ENCODE peak calls at places on chromosomes 7 and 10, in four cellular contexts. A is HepG2, D is GM12878, V is K562. H is an unnamed sample.

GRCh38 chr10:113492181-113492580 is 60.7 kb upstream of the HABP2 start:
- DNase-seq in A (no peak), V (no peak), D (no peak), H (no peak)

GRCh38 chr10:70293169-70293813 is 9.5 kb upstream of the NPFFR1 start:
- DNase-seq in V (no peak), A (no peak), D (peak; percentile 71), H (no peak)

GRCh38 chr10:814536-815302 is 116.8 kb downstream of the LARP4B start:
- DNase-seq in A (no peak), V (no peak), D (no peak), H (no peak)

GRCh38 chr10:32976338-32976737 is 18.3 kb upstream of the ITGB1 start:
- DNase-seq in A (no peak), D (no peak), V (no peak), H (no peak)

GRCh38 chr10:6494452-6494839 is 85.6 kb downstream of the PRKCQ start:
- DNase-seq in A (no peak), D (no peak), V (no peak), H (no peak)

GRCh38 chr10:52472406-52473146 is 158.5 kb downstream of the DKK1 start:
- DNase-seq in V (no peak), A (peak; percentile 6), D (no peak), H (peak; percentile 21)

GRCh38 chr7:17109017-17109416 is 189.4 kb upstream of the AHR start:
- DNase-seq in D (no peak), A (no peak), V (no peak), H (peak; percentile 39)

GRCh38 chr7:50704844-50705243 is 77.9 kb downstream of the GRB10 start:
- DNase-seq in D (no peak), V (no peak), A (no peak), H (no peak)

GRCh38 chr10:67969875-67970274 is 85.4 kb downstream of the SIRT1 start:
- DNase-seq in A (no peak), V (no peak), D (no peak), H (no peak)

GRCh38 chr10:32379314-32379949 is 32.5 kb upstream of the EPC1 start:
- DNase-seq in V (peak; percentile 42), D (no peak), A (peak; percentile 43), H (peak; percentile 71)

GRCh38 chr7:41538810-41539724 is 163.8 kb downstream of the INHBA start:
- DNase-seq in A (no peak), V (no peak), D (no peak), H (no peak)

GRCh38 chr10:22351131-22351703 is 5.9 kb downstream of the SPAG6 start:
- DNase-seq in A (no peak), D (no peak), V (no peak), H (no peak)

GRCh38 chr10:36790000-36790399 is 335.4 kb upstream of the ANKRD30A start:
- DNase-seq in V (no peak), D (no peak), A (no peak), H (no peak)

GRCh38 chr10:131870411-131870810 is 30.4 kb upstream of the PPP2R2D start:
- DNase-seq in V (no peak), D (no peak), A (no peak), H (no peak)

GRCh38 chr10:6621536-6621935 is 41.5 kb upstream of the PRKCQ start:
- DNase-seq in V (no peak), D (no peak), A (no peak), H (no peak)

GRCh38 chr10:93954726-93955363 is 38.9 kb upstream of the PLCE1 start:
- DNase-seq in A (no peak), D (no peak), V (no peak), H (no peak)

GRCh38 chr10:110078317-110078716 is 70.5 kb downstream of the ADD3 start:
- DNase-seq in V (no peak), D (no peak), A (no peak), H (no peak)

GRCh38 chr10:91772461-91772860 is 25.8 kb upstream of the TNKS2 start:
- DNase-seq in V (no peak), A (no peak), D (no peak), H (no peak)

GRCh38 chr10:113854757-113855626 is 531 bp downstream of the NHLRC2 start:
- DNase-seq in A (peak; percentile 23), V (peak; percentile 65), D (no peak), H (peak; percentile 63)

GRCh38 chr7:132638000-132638399 is 61.7 kb upstream of the PLXNA4 start:
- DNase-seq in V (no peak), A (no peak), D (no peak), H (no peak)

GRCh38 chr10:61986788-61987187 is 85.3 kb downstream of the ARID5B start:
- DNase-seq in D (no peak), A (no peak), V (no peak), H (no peak)

GRCh38 chr7:149844445-149844844 is 6.3 kb downstream of the ZNF862 start:
- DNase-seq in A (no peak), V (no peak), D (no peak), H (no peak)

GRCh38 chr10:114284346-114285071 is 45.5 kb downstream of the VWA2 start:
- DNase-seq in V (no peak), D (no peak), A (no peak), H (no peak)

GRCh38 chr7:94298943-94299342 is 95.8 kb upstream of the COL1A2 start:
- DNase-seq in A (no peak), V (no peak), D (no peak), H (no peak)

GRCh38 chr10:106997721-106998120 is 166.8 kb downstream of the SORCS1 start:
- DNase-seq in A (no peak), V (peak; percentile 7), D (no peak), H (no peak)

GRCh38 chr7:831596-832291 is 532 bp upstream of the SUN1 start:
- DNase-seq in A (peak; percentile 35), V (peak; percentile 53), D (peak; percentile 64), H (peak; percentile 93)

GRCh38 chr7:75722381-75722780 is 16.4 kb downstream of the HIP1 start:
- DNase-seq in V (no peak), D (no peak), A (no peak), H (no peak)

GRCh38 chr7:3188946-3189345 is 112.1 kb upstream of the SDK1 start:
- DNase-seq in A (no peak), D (no peak), V (no peak), H (no peak)

GRCh38 chr10:93445097-93445960 is 36.8 kb downstream of the MYOF start:
- DNase-seq in V (peak; percentile 11), D (no peak), A (peak; percentile 97), H (peak; percentile 98)

GRCh38 chr10:129470103-129470851 is 3.2 kb downstream of the MGMT start:
- DNase-seq in V (no peak), D (no peak), A (peak; percentile 72), H (no peak)

GRCh38 chr10:107548301-107548700 is 383.8 kb upstream of the SORCS1 start:
- DNase-seq in D (no peak), V (no peak), A (no peak), H (no peak)

GRCh38 chr7:43868681-43869017 is 668 bp downstream of the MRPS24 start:
- DNase-seq in V (no peak), D (no peak), A (no peak), H (peak; percentile 17)
- TF ChIP-seq MYC in V (no peak), D (no peak), A (no peak), H (no peak)

GRCh38 chr7:102288285-102288930 is 1.7 kb downstream of the SH2B2 start:
- DNase-seq in D (no peak), A (no peak), V (no peak), H (no peak)

GRCh38 chr7:102286237-102287081 is at the start of gene SH2B2:
- DNase-seq in A (peak; percentile 53), V (peak; percentile 97), D (no peak), H (peak; percentile 44)

GRCh38 chr7:102289051-102289450 is 2.4 kb downstream of the SH2B2 start:
- DNase-seq in D (no peak), A (no peak), V (no peak), H (no peak)

GRCh38 chr7:102287082-102287464 is 405 bp downstream of the SH2B2 start:
- DNase-seq in V (peak; percentile 71), A (no peak), D (no peak), H (peak; percentile 30)

DNA sequence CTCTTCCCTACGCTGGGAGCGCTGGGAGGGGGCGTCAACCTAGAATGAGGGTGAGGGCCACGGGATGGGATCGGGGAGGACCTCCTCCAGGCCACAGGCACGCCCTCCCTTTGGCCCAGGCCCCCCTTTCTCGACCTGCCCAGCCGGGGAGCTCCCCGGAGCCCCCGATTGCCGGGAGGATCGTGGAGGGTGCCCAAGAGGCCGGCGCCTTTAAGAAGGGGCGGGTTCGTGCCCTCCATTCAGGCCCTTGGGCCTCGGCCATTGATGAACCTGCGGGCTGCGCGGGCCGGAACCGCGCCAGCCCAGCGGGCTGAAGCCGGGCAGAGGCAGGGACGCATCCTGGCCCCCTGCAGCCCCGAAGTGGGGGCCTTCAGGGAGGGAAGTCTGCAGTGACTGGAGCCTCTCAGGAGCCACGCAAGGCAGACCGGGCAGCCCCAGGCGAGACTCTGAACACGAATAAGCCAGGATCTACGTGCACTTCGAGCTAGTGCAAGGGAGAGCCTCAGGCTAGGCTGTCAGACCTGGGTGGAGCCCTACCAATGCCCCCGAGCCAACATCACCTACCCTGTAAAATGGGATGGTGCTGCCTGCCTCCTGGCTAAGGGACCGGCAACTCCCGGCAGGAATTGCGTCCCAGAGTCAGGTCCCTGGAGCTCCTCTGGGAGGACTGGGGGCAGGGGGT is 938 bp downstream of the SH2B2 start:
- DNase-seq in A (no peak), D (no peak), V (no peak), H (no peak)
- TF ChIP-seq EZH2 in A (no peak), D (no peak), V (no peak), H (no peak)

GRCh38 chr10:97318772-97319651 is at the start of gene FRAT1:
- DNase-seq in D (peak; percentile 43), V (peak; percentile 73), A (peak; percentile 74), H (peak; percentile 93)
- TF ChIP-seq MYC in D (no peak), V (peak; percentile 8), A (peak; percentile 35), H (no peak)

GRCh38 chr7:101169838-101170531 is 4.6 kb upstream of the VGF start:
- DNase-seq in D (no peak), A (peak; percentile 31), V (peak; percentile 77), H (peak; percentile 71)
- TF ChIP-seq EZH2 in D (no peak), A (no peak), V (no peak), H (no peak)

GRCh38 chr10:27779462-27779861 is 33.8 kb upstream of the MKX start:
- DNase-seq in A (no peak), D (no peak), V (no peak), H (no peak)

GRCh38 chr10:27784272-27784671 is 38.7 kb upstream of the MKX start:
- DNase-seq in D (no peak), A (no peak), V (no peak), H (no peak)

GRCh38 chr10:27783660-27784059 is 38.0 kb upstream of the MKX start:
- DNase-seq in A (peak; percentile 23), D (no peak), V (peak; percentile 6), H (peak; percentile 64)
- TF ChIP-seq MYC in A (no peak), D (no peak), V (no peak), H (no peak)

H was measured in endothelial cell of umbilical vein.